ENCODE peak calls at places on chromosomes 13 and 19, in six cellular contexts. H, K, W, F, J and O are unnamed samples.
A peak's percentile ranks its signal among the peaks of the same experiment; 100 is the strongest.

GRCh38 chr13:45674908-45675307 is 27.2 kb upstream of the CBY2 start:
- DNase-seq in H (peak; percentile 41), K (peak; percentile 11), W (no peak), F (no peak), J (no peak), O (peak; percentile 50)

GRCh38 chr19:49779731-49780578 is 13.2 kb downstream of the AP2A1 start:
- DNase-seq in H (no peak), K (no peak), W (no peak), F (no peak), J (no peak), O (no peak)

GRCh38 chr13:49904729-49905456 is 31.2 kb downstream of the SPRYD7 start:
- DNase-seq in H (no peak), K (no peak), W (no peak), F (no peak), J (no peak), O (no peak)

GRCh38 chr13:30382836-30383525 is 39.3 kb upstream of the UBE2L5 start:
- DNase-seq in H (no peak), K (no peak), W (no peak), F (no peak), J (no peak), O (no peak)

GRCh38 chr13:50589139-50589538 is 254.4 kb downstream of the DLEU7 start:
- DNase-seq in H (no peak), K (no peak), W (no peak), F (no peak), J (no peak), O (no peak)

GRCh38 chr19:17075860-17076538 is 422 bp downstream of the MYO9B start:
- DNase-seq in H (peak; percentile 84), K (no peak), W (peak; percentile 31), F (peak; percentile 87), J (no peak), O (peak; percentile 73)

GRCh38 chr19:49339364-49340068 is 4.3 kb downstream of the CD37 start:
- DNase-seq in H (peak; percentile 98), K (peak; percentile 76), W (peak; percentile 49), F (no peak), J (peak; percentile 89), O (no peak)

GRCh38 chr19:30653646-30654386 is 281.6 kb downstream of the ZNF536 start:
- DNase-seq in H (no peak), K (no peak), W (no peak), F (no peak), J (no peak), O (no peak)

GRCh38 chr19:21705393-21705792 is 62.0 kb downstream of the ZNF100 start:
- DNase-seq in H (peak; percentile 3), K (peak; percentile 28), W (no peak), F (no peak), J (no peak), O (no peak)

GRCh38 chr13:95603887-95604533 is 40.5 kb downstream of the DZIP1 start:
- DNase-seq in H (no peak), K (no peak), W (peak; percentile 24), F (no peak), J (no peak), O (no peak)

GRCh38 chr19:4802711-4803110 is 11.2 kb downstream of the FEM1A start:
- DNase-seq in H (no peak), K (no peak), W (no peak), F (no peak), J (no peak), O (no peak)

GRCh38 chr13:43785681-43786471 is 896 bp downstream of the ENOX1 start:
- DNase-seq in H (peak; percentile 62), K (no peak), W (peak; percentile 49), F (no peak), J (peak; percentile 91), O (peak; percentile 87)

GRCh38 chr13:106241974-106242373 is 293.5 kb downstream of the EFNB2 start:
- DNase-seq in H (peak; percentile 11), K (no peak), W (no peak), F (no peak), J (no peak), O (no peak)

GRCh38 chr13:109412232-109412935 is 374.0 kb downstream of the IRS2 start:
- DNase-seq in H (peak; percentile 38), K (peak; percentile 39), W (peak; percentile 90), F (no peak), J (peak; percentile 76), O (peak; percentile 91)

GRCh38 chr13:106534844-106535551 is 464 bp downstream of the EFNB2 start:
- DNase-seq in H (peak; percentile 32), K (no peak), W (no peak), F (peak; percentile 9), J (no peak), O (peak; percentile 56)

GRCh38 chr13:19605161-19605955 is 28.1 kb upstream of the MPHOSPH8 start:
- DNase-seq in H (no peak), K (no peak), W (no peak), F (no peak), J (no peak), O (no peak)

GRCh38 chr13:26380930-26381329 is 127.0 kb downstream of the CDK8 start:
- DNase-seq in H (no peak), K (no peak), W (no peak), F (no peak), J (no peak), O (no peak)

GRCh38 chr13:49635599-49636433 is 7.5 kb downstream of the ARL11 start:
- DNase-seq in H (peak; percentile 83), K (no peak), W (no peak), F (peak; percentile 71), J (no peak), O (peak; percentile 48)

GRCh38 chr13:76004411-76004810 is 368.3 kb downstream of the LMO7 start:
- DNase-seq in H (no peak), K (no peak), W (no peak), F (no peak), J (no peak), O (no peak)

GRCh38 chr13:40064154-40064713 is 408.8 kb downstream of the COG6 start:
- DNase-seq in H (no peak), K (no peak), W (no peak), F (no peak), J (no peak), O (no peak)

GRCh38 chr13:46197299-46197975 is 14.3 kb upstream of the LRRC63 start:
- DNase-seq in H (no peak), K (no peak), W (no peak), F (no peak), J (no peak), O (no peak)

GRCh38 chr13:27788271-27788670 is 4.0 kb upstream of the GSX1 start:
- DNase-seq in H (no peak), K (no peak), W (no peak), F (no peak), J (no peak), O (no peak)

GRCh38 chr13:28136916-28137315 is 1.4 kb upstream of the PAN3 start:
- DNase-seq in H (no peak), K (no peak), W (no peak), F (peak; percentile 6), J (no peak), O (peak; percentile 47)

GRCh38 chr19:19345970-19346369 is 25.3 kb downstream of the MAU2 start:
- DNase-seq in H (no peak), K (no peak), W (no peak), F (no peak), J (no peak), O (no peak)

GRCh38 chr19:18469245-18470107 is 31.5 kb upstream of the ISYNA1 start:
- DNase-seq in H (peak; percentile 82), K (peak; percentile 56), W (no peak), F (peak; percentile 57), J (no peak), O (no peak)

GRCh38 chr19:8089664-8090601 is 37.4 kb downstream of the CCL25 start:
- DNase-seq in H (peak; percentile 59), K (no peak), W (no peak), F (no peak), J (no peak), O (no peak)